ENCODE peak calls at places on chromosome 2, in ten cellular contexts. Q is GM12865; P is hypothalamus; S is NCI-H2029 treated with DMSO at 0.1 percent for 48 hours; B is ACHN; U is islet precursor cell; G is ELF-1; Y is central memory CD4-positive, alpha-beta T cell; D is activated naive CD8-positive, alpha-beta T cell treated with anti-CD3 and anti-CD28 coated beads, Interleukin-2, amount 10 ng/mL, durations not matched to agents 7 days and 5 days; Z is endothelial cell. X is an unnamed sample.

GRCh38 chr2:24852431-24853020 is 59.3 kb downstream of the CENPO start:
- DNase-seq in Q (no peak), P (no peak), S (no peak), B (no peak), U (no peak), G (no peak), Y (no peak), D (no peak), Z (no peak), X (no peak)

GRCh38 chr2:240759454-240759853 is 60.6 kb downstream of the KIF1A start:
- DNase-seq in Q (peak), P (no peak), S (no peak), B (peak), U (no peak), G (no peak), Y (no peak), D (no peak), Z (no peak), X (no peak)

GRCh38 chr2:235219048-235219447 is 267.2 kb downstream of the SH3BP4 start:
- DNase-seq in Q (no peak), P (no peak), S (no peak), B (no peak), U (peak), G (no peak), Y (no peak), D (no peak), Z (no peak), X (peak)

GRCh38 chr2:128748336-128748735 is 429.7 kb upstream of the HS6ST1 start:
- DNase-seq in Q (no peak), P (no peak), S (no peak), B (no peak), U (no peak), G (no peak), Y (no peak), D (no peak), Z (no peak), X (no peak)

GRCh38 chr2:202387608-202388342 is 11.6 kb downstream of the BMPR2 start:
- DNase-seq in Q (no peak), P (no peak), S (no peak), B (no peak), U (no peak), G (no peak), Y (no peak), D (no peak), Z (no peak), X (no peak)

GRCh38 chr2:98912221-98912851 is 23.7 kb downstream of the CRACDL start:
- DNase-seq in Q (no peak), P (peak), S (peak), B (peak), U (peak), G (no peak), Y (no peak), D (no peak), Z (no peak), X (no peak)

GRCh38 chr2:112962308-112963175 is 15.3 kb upstream of the IL36G start:
- DNase-seq in Q (peak), P (no peak), S (no peak), B (no peak), U (no peak), G (no peak), Y (no peak), D (no peak), Z (no peak), X (no peak)

GRCh38 chr2:12051831-12052230 is 305.4 kb downstream of the LPIN1 start:
- DNase-seq in Q (no peak), P (no peak), S (no peak), B (no peak), U (no peak), G (no peak), Y (no peak), D (no peak), Z (no peak), X (no peak)

GRCh38 chr2:229245013-229245412 is 26.1 kb downstream of the PID1 start:
- DNase-seq in Q (no peak), P (no peak), S (no peak), B (no peak), U (no peak), G (no peak), Y (no peak), D (no peak), Z (no peak), X (no peak)

X was measured in lower leg skin.